ENCODE peak calls at places on chromosomes 6 and 20, in seven cellular contexts. F is GM23248; N is sigmoid colon; I is CD8-positive, alpha-beta T cell; V is Panc1; Z is HCT116; M is body of pancreas. B is an unnamed sample.

GRCh38 chr20:40962733-40963504 is 65.7 kb upstream of the TOP1 start:
- DNase-seq in F (peak; percentile 71), N (peak; percentile 80), I (peak; percentile 48), V (peak; percentile 25), Z (peak; percentile 51), M (peak; percentile 69), B (peak; percentile 89)

GRCh38 chr6:139436521-139437348 is 62.3 kb upstream of the CITED2 start:
- DNase-seq in F (no peak), N (no peak), I (no peak), V (no peak), Z (no peak), M (peak; percentile 17), B (no peak)

GRCh38 chr6:45896783-45897441 is 118.7 kb downstream of the CLIC5 start:
- DNase-seq in F (peak; percentile 83), N (no peak), I (no peak), V (no peak), Z (no peak), M (no peak), B (no peak)

GRCh38 chr6:51814418-51814817 is 273.0 kb downstream of the PKHD1 start:
- DNase-seq in F (no peak), N (no peak), I (no peak), V (no peak), Z (no peak), M (no peak), B (no peak)

GRCh38 chr6:15247750-15248450 is 2.0 kb downstream of the JARID2 start:
- DNase-seq in F (peak; percentile 78), N (peak; percentile 80), I (peak; percentile 25), V (no peak), Z (no peak), M (peak; percentile 68), B (peak; percentile 93)

GRCh38 chr6:126444874-126445273 is 105.0 kb downstream of the CENPW start:
- DNase-seq in F (peak; percentile 45), N (no peak), I (no peak), V (no peak), Z (no peak), M (no peak), B (no peak)

GRCh38 chr6:15330174-15330934 is 84.5 kb downstream of the JARID2 start:
- DNase-seq in F (peak; percentile 85), N (no peak), I (no peak), V (no peak), Z (no peak), M (no peak), B (no peak)

GRCh38 chr6:129110687-129111343 is 227.9 kb downstream of the LAMA2 start:
- DNase-seq in F (no peak), N (no peak), I (no peak), V (no peak), Z (no peak), M (no peak), B (no peak)

GRCh38 chr6:133817460-133818047 is 71.4 kb upstream of the TCF21 start:
- DNase-seq in F (no peak), N (no peak), I (no peak), V (peak; percentile 7), Z (peak; percentile 8), M (peak; percentile 31), B (no peak)

GRCh38 chr6:162952343-162952871 is 224.6 kb downstream of the PACRG start:
- DNase-seq in F (no peak), N (no peak), I (no peak), V (no peak), Z (no peak), M (no peak), B (no peak)

GRCh38 chr20:7195704-7196103 is 428.2 kb downstream of the BMP2 start:
- DNase-seq in F (peak; percentile 71), N (no peak), I (no peak), V (peak; percentile 42), Z (no peak), M (no peak), B (no peak)

GRCh38 chr20:8756410-8756809 is 312.5 kb upstream of the PLCB4 start:
- DNase-seq in F (peak; percentile 98), N (peak; percentile 72), I (no peak), V (no peak), Z (peak; percentile 18), M (peak; percentile 14), B (no peak)

GRCh38 chr20:34302312-34302722 is 838 bp downstream of the AHCY start:
- DNase-seq in F (peak; percentile 76), N (no peak), I (no peak), V (no peak), Z (no peak), M (no peak), B (no peak)

GRCh38 chr6:3650959-3651697 is 100.4 kb downstream of the PXDC1 start:
- DNase-seq in F (no peak), N (no peak), I (no peak), V (no peak), Z (no peak), M (no peak), B (no peak)

GRCh38 chr6:140478631-140479030 is 1104.2 kb upstream of the CITED2 start:
- DNase-seq in F (no peak), N (no peak), I (no peak), V (no peak), Z (no peak), M (no peak), B (no peak)

GRCh38 chr6:151565940-151566339 is 72.1 kb downstream of the CCDC170 start:
- DNase-seq in F (no peak), N (no peak), I (no peak), V (no peak), Z (no peak), M (no peak), B (no peak)

GRCh38 chr20:46273701-46274100 is 34.6 kb downstream of the CDH22 start:
- DNase-seq in F (no peak), N (no peak), I (no peak), V (no peak), Z (no peak), M (no peak), B (no peak)

GRCh38 chr6:26097268-26097875 is 10.1 kb downstream of the HFE start:
- DNase-seq in F (peak; percentile 83), N (no peak), I (peak; percentile 22), V (no peak), Z (peak; percentile 55), M (peak; percentile 79), B (peak; percentile 54)

GRCh38 chr6:20029979-20030378 is 182.3 kb downstream of the MBOAT1 start:
- DNase-seq in F (no peak), N (no peak), I (no peak), V (no peak), Z (no peak), M (no peak), B (no peak)

GRCh38 chr6:136607204-136607931 is 57.1 kb upstream of the MAP7 start:
- DNase-seq in F (peak; percentile 26), N (no peak), I (no peak), V (peak; percentile 27), Z (no peak), M (no peak), B (no peak)

GRCh38 chr20:59751075-59751711 is 146.9 kb downstream of the PHACTR3 start:
- DNase-seq in F (peak; percentile 87), N (peak; percentile 77), I (no peak), V (peak; percentile 5), Z (peak; percentile 27), M (peak; percentile 72), B (peak; percentile 58)

GRCh38 chr6:3775386-3775785 is 23.9 kb upstream of the PXDC1 start:
- DNase-seq in F (no peak), N (no peak), I (no peak), V (no peak), Z (no peak), M (no peak), B (no peak)

GRCh38 chr20:34062651-34063482 is 49.2 kb downstream of the EIF2S2 start:
- DNase-seq in F (peak; percentile 89), N (no peak), I (no peak), V (no peak), Z (no peak), M (no peak), B (no peak)

GRCh38 chr6:83055366-83055964 is 10.2 kb downstream of the UBE3D start:
- DNase-seq in F (peak; percentile 69), N (no peak), I (no peak), V (no peak), Z (peak; percentile 8), M (peak; percentile 52), B (no peak)

GRCh38 chr20:32205502-32206382 is 1.8 kb downstream of the PLAGL2 start:
- DNase-seq in F (peak; percentile 62), N (no peak), I (no peak), V (no peak), Z (no peak), M (no peak), B (no peak)

GRCh38 chr6:118228856-118229255 is 319.2 kb upstream of the PLN start:
- DNase-seq in F (no peak), N (no peak), I (no peak), V (no peak), Z (no peak), M (no peak), B (no peak)

GRCh38 chr20:29740951-29741593 is 1516.4 kb upstream of the DEFB115 start:
- DNase-seq in F (no peak), N (no peak), I (no peak), V (no peak), Z (no peak), M (no peak), B (no peak)

GRCh38 chr20:62683136-62683535 is 25.5 kb upstream of the NTSR1 start:
- DNase-seq in F (no peak), N (no peak), I (no peak), V (no peak), Z (no peak), M (no peak), B (no peak)

GRCh38 chr6:127918506-127919427 is 17.9 kb upstream of the THEMIS start:
- DNase-seq in F (no peak), N (no peak), I (no peak), V (no peak), Z (no peak), M (no peak), B (no peak)

GRCh38 chr20:47972916-47973309 is 187.6 kb upstream of the SULF2 start:
- DNase-seq in F (no peak), N (no peak), I (no peak), V (no peak), Z (no peak), M (no peak), B (no peak)
- H3K27ac ChIP-seq in F (no peak overlapping the region), N (peak overlapping the region; percentile 25), I (no peak overlapping the region), V (peak overlapping the region; percentile 48), Z (peak overlapping the region; percentile 53), M (no peak overlapping the region), B (no peak overlapping the region)

DNA sequence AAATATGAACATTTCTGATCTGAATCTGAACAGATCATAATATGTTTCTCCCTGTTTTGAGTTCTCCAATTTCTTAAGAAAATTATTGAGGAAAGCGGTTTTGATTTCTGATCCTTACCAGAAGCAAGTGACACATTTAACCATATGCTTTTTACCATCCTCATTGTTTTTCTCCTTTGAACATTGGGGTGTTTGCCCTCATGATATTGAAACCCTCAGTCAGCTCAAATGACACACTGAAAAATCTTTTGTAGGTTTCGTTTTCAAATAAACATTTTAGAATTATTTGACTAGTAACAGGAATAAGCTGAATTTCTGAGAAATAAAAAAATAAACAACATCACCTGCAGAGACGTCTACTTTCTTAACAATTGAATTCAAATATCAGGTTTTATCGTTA is 252.1 kb downstream of the DOK5 start:
- DNase-seq in F (no peak), N (no peak), I (no peak), V (no peak), Z (no peak), M (no peak), B (no peak)
- H3K4me3 ChIP-seq in F (no peak overlapping the region), N (no peak overlapping the region), I (no peak overlapping the region), V (no peak overlapping the region), Z (no peak overlapping the region), M (no peak overlapping the region), B (no peak overlapping the region)

GRCh38 chr6:42117843-42118161 is 24.6 kb downstream of the C6orf132 start:
- DNase-seq in F (no peak), N (no peak), I (no peak), V (no peak), Z (no peak), M (no peak), B (no peak)
- H3K4me1 ChIP-seq in F (peaks cover 32% of the 10 kb centered on the region), N (peaks cover 6% of the 10 kb centered on the region), I (no peaks in the 10 kb centered on the region), V (peaks cover 33% of the 10 kb centered on the region), Z (peaks cover 80% of the 10 kb centered on the region), M (peaks cover 31% of the 10 kb centered on the region), B (peaks cover 4% of the 10 kb centered on the region)

GRCh38 chr6:99347804-99348203 is 1.7 kb downstream of the FAXC start:
- DNase-seq in F (no peak), N (no peak), I (no peak), V (no peak), Z (no peak), M (no peak), B (no peak)
- H3K27ac ChIP-seq in F (no peak overlapping the region), N (peak overlapping the region; percentile 93), I (no peak overlapping the region), V (no peak overlapping the region), Z (no peak overlapping the region), M (no peak overlapping the region), B (no peak overlapping the region)

B was measured in left lung.